ENCODE peak calls at places on chromosomes 1 and 21, in nine cellular contexts. P is OCI-M1; S is coronary artery; F is GM04504; A is AG08396; J is RWPE1; V is stimulated activated CD4-positive, alpha-beta T cell treated with anti-CD3 and anti-CD28 coated beads, Interleukin-4, amount 100 ng/mL, for 4 hours; Y is stimulated activated CD8-positive, alpha-beta memory T cell treated with anti-CD3 and anti-CD28 coated beads, Interleukin-7, amount 100 ng/mL, for 1 hour; W is mesendoderm. C is an unnamed sample.

GRCh38 chr1:199706826-199707606 is 320.5 kb upstream of the NR5A2 start:
- DNase-seq in P (no peak), W (no peak), Y (no peak), A (no peak), S (no peak), J (no peak), V (no peak), F (no peak), C (no peak)

GRCh38 chr1:30446508-30446907 is 276.9 kb downstream of the MATN1 start:
- DNase-seq in V (no peak), Y (no peak), S (peak; percentile 43), A (no peak), J (no peak), F (no peak), P (no peak), W (no peak), C (no peak)

GRCh38 chr1:96388421-96389310 is 332.9 kb upstream of the PTBP2 start:
- DNase-seq in J (no peak), P (no peak), V (no peak), A (peak; percentile 65), S (no peak), W (no peak), F (no peak), Y (no peak), C (no peak)

GRCh38 chr21:41583274-41583790 is 75.4 kb upstream of the TMPRSS2 start:
- DNase-seq in Y (no peak), V (no peak), W (no peak), A (peak; percentile 30), S (no peak), P (no peak), J (peak; percentile 86), F (no peak), C (no peak)

GRCh38 chr21:28607545-28607944 is 385.1 kb downstream of the LTN1 start:
- DNase-seq in W (no peak), V (no peak), Y (no peak), A (no peak), S (no peak), F (no peak), J (no peak), P (no peak), C (no peak)

GRCh38 chr1:172002725-172003345 is 161.5 kb downstream of the DNM3 start:
- DNase-seq in P (peak; percentile 84), F (peak; percentile 24), A (peak; percentile 30), W (peak; percentile 49), J (peak; percentile 42), S (no peak), Y (no peak), V (no peak), C (peak; percentile 52)

GRCh38 chr1:17090844-17091243 is 28.4 kb downstream of the PADI2 start:
- DNase-seq in W (peak; percentile 90), Y (no peak), V (no peak), A (peak; percentile 24), P (no peak), J (no peak), F (no peak), S (no peak), C (no peak)

GRCh38 chr1:165403835-165404482 is 41.0 kb downstream of the RXRG start:
- DNase-seq in J (peak; percentile 50), V (no peak), P (peak; percentile 56), Y (no peak), F (no peak), W (peak; percentile 59), A (no peak), S (no peak), C (peak; percentile 24)

GRCh38 chr1:37410815-37411214 is 63.6 kb upstream of the ZC3H12A start:
- DNase-seq in W (peak; percentile 67), P (peak; percentile 24), F (no peak), V (no peak), J (peak; percentile 49), A (peak; percentile 51), Y (no peak), S (no peak), C (peak; percentile 42)

GRCh38 chr1:6245086-6245868 is 1.3 kb downstream of the HES3 start:
- DNase-seq in F (no peak), W (peak; percentile 93), A (peak; percentile 94), J (peak; percentile 72), S (no peak), Y (peak; percentile 68), V (peak; percentile 59), P (peak; percentile 90), C (peak; percentile 89)

GRCh38 chr1:246450485-246451251 is 56.4 kb downstream of the SMYD3 start:
- DNase-seq in S (no peak), P (peak; percentile 64), J (peak; percentile 37), A (peak; percentile 27), W (peak; percentile 22), F (no peak), Y (no peak), V (no peak), C (peak; percentile 49)

GRCh38 chr1:24393892-24394291 is 19.7 kb downstream of the STPG1 start:
- DNase-seq in P (no peak), S (no peak), F (peak; percentile 70), J (peak; percentile 85), W (no peak), Y (no peak), V (no peak), A (peak; percentile 50), C (no peak)

GRCh38 chr1:89681045-89681729 is 48.3 kb downstream of the LRRC8C start:
- DNase-seq in S (no peak), F (no peak), J (no peak), V (no peak), P (no peak), W (no peak), A (no peak), Y (no peak), C (no peak)